ENCODE peak calls at places on chromosome 15, in ten cellular contexts. M, U, G, S, V, W, T, X, H and J are unnamed samples.

GRCh38 chr15:72342385-72342784 is 22.4 kb upstream of the CELF6 start:
- DNase-seq in M (no peak), U (no peak), G (no peak), S (peak; percentile 17), V (no peak), W (peak; percentile 32), T (peak; percentile 41), X (no peak), H (peak; percentile 70), J (no peak)

GRCh38 chr15:66228807-66229557 is 24.6 kb downstream of the MEGF11 start:
- DNase-seq in M (no peak), U (no peak), G (no peak), S (no peak), V (no peak), W (no peak), T (no peak), X (no peak), H (no peak), J (no peak)

GRCh38 chr15:63173116-63173470 is 15.8 kb upstream of the RPS27L start:
- DNase-seq in M (no peak), U (no peak), G (no peak), S (no peak), V (peak; percentile 12), W (no peak), T (no peak), X (no peak), H (no peak), J (no peak)

GRCh38 chr15:52714968-52715367 is 35.8 kb upstream of the ATOSA start:
- DNase-seq in M (no peak), U (no peak), G (no peak), S (no peak), V (no peak), W (no peak), T (no peak), X (no peak), H (no peak), J (no peak)

GRCh38 chr15:82531496-82532382 is 8.5 kb downstream of the RPS17 start:
- DNase-seq in M (no peak), U (no peak), G (no peak), S (no peak), V (no peak), W (no peak), T (no peak), X (no peak), H (no peak), J (no peak)

GRCh38 chr15:98547741-98548166 is 100.6 kb upstream of the IGF1R start:
- DNase-seq in M (no peak), U (no peak), G (no peak), S (peak; percentile 44), V (peak; percentile 22), W (no peak), T (peak; percentile 57), X (no peak), H (no peak), J (no peak)

GRCh38 chr15:25793354-25794050 is 69.6 kb downstream of the ATP10A start:
- DNase-seq in M (no peak), U (peak; percentile 69), G (no peak), S (no peak), V (no peak), W (peak; percentile 17), T (no peak), X (peak; percentile 15), H (no peak), J (no peak)

GRCh38 chr15:40843885-40844542 is at the start of gene SPINT1:
- DNase-seq in M (peak; percentile 20), U (no peak), G (no peak), S (no peak), V (no peak), W (peak; percentile 75), T (peak; percentile 23), X (no peak), H (peak; percentile 66), J (no peak)

GRCh38 chr15:40498418-40498817 is 27.6 kb downstream of the CHST14 start:
- DNase-seq in M (no peak), U (no peak), G (peak; percentile 32), S (no peak), V (no peak), W (no peak), T (peak; percentile 70), X (no peak), H (peak; percentile 91), J (peak; percentile 38)

DNA sequence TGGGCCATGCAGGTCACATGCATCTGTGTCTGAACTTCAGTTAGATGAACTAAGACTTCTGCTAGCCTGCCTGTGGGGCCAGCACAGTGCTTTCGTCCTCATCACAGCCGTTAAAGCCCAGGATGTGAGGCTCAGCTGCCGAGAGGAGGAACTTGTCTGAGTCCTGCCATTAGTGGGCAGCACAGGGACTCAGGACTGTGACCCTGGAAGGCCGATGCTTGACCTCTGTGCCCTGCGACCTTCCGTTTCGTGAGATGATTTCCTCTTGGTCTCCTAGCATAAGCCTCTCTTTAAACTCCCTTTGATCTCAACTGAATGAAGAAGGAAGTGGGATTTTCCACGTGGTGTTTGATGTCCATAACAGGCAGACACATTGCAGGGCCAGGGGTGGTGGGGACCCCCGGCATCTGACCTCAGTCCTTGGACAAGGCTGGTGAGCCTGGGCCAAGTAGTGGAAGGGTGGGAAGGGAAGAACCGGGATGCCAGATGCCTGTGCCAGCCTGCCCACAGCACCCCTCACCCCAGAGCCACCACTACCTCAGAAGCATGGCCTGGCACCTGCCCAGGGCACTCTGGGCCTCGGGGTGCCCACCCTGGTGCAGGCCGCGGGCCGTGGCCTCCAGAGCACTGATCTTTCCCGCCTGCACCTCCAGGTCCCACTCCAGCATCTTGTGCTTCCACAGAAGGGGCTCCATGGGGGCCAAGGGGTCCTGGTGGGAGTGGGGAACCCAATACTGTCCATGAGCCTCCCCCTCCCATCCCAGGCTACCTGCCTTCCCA is 21.6 kb downstream of the PLA2G4B start:
- DNase-seq in M (no peak), U (no peak), G (no peak), S (no peak), V (no peak), W (no peak), T (no peak), X (no peak), H (no peak), J (no peak)
- TF ChIP-seq CTCF in M (peak; percentile 20), U (peak; percentile 1), G (no peak), S (no peak), V (no peak), W (no peak), T (peak; percentile 15), X (no peak), H (peak; percentile 30), J (no peak)

GRCh38 chr15:79543097-79543496 is 111.0 kb downstream of the MINAR1 start:
- DNase-seq in M (no peak), U (no peak), G (no peak), S (no peak), V (no peak), W (no peak), T (no peak), X (no peak), H (no peak), J (no peak)
- TF ChIP-seq CTCF in M (no peak), U (no peak), G (peak; percentile 1), S (no peak), V (no peak), W (no peak), T (no peak), X (no peak), H (no peak), J (peak; percentile 3)

GRCh38 chr15:50810128-50810527 is 44.6 kb upstream of the SPPL2A start:
- DNase-seq in M (no peak), U (no peak), G (no peak), S (no peak), V (peak; percentile 13), W (no peak), T (peak; percentile 9), X (no peak), H (no peak), J (no peak)

GRCh38 chr15:50816191-50816590 is 50.7 kb upstream of the SPPL2A start:
- DNase-seq in M (no peak), U (no peak), G (no peak), S (no peak), V (no peak), W (peak; percentile 64), T (no peak), X (no peak), H (peak; percentile 82), J (no peak)

GRCh38 chr15:50813089-50813488 is 47.6 kb upstream of the SPPL2A start:
- DNase-seq in M (no peak), U (no peak), G (no peak), S (no peak), V (no peak), W (no peak), T (no peak), X (no peak), H (no peak), J (no peak)

GRCh38 chr15:50814634-50815033 is 49.1 kb upstream of the SPPL2A start:
- DNase-seq in M (no peak), U (no peak), G (no peak), S (no peak), V (no peak), W (no peak), T (no peak), X (no peak), H (no peak), J (no peak)

DNA sequence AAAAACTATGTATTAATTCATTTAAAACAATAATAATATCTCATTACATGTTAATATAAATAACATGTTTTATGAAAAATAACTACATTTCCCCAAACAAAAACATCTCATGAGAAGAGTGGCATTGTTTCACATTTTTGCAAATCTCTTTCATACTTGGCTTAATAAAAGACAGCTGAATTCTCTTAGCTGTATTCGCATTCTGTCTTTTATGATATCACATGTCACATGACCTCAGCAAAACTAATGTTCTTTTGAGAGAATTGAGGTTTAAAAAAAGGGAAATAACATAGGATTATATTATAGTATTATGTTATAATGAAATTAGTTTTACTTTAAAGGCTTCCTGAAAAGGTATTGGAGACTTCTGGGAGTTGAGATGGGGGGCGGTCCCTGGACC is 48.4 kb upstream of the SPPL2A start:
- DNase-seq in M (no peak), U (no peak), G (no peak), S (no peak), V (peak; percentile 3), W (no peak), T (peak; percentile 19), X (no peak), H (no peak), J (no peak)
- TF ChIP-seq CTCF in M (no peak), U (no peak), G (no peak), S (no peak), V (no peak), W (no peak), T (no peak), X (no peak), H (no peak), J (no peak)

DNA sequence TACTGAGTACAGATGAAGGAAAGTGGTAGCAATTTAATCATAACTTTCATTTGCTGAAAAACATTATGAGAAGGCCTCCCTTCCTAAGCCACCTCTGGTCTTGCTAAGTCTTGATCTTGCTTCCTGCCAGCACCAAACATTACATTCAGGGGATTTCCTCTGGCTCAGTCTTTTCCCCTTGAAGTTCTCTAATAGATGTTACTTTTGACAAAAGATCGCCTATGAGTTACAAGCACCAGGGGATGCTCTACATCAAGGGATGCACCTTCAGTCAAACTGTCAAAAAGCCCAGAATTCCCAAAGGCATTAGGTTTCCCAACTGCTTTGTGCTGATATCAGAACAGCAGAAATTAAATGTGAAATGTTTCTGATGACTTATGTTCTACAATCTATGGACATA is 47.3 kb downstream of the AQP9 start:
- DNase-seq in M (no peak), U (no peak), G (no peak), S (peak; percentile 42), V (peak; percentile 77), W (no peak), T (peak; percentile 55), X (no peak), H (no peak), J (no peak)
- TF ChIP-seq CTCF in M (no peak), U (no peak), G (peak; percentile 52), S (peak; percentile 57), V (peak; percentile 61), W (no peak), T (peak; percentile 15), X (no peak), H (no peak), J (no peak)

GRCh38 chr15:84863480-84864428 is 20.7 kb upstream of the SLC28A1 start:
- DNase-seq in M (no peak), U (no peak), G (peak; percentile 4), S (peak; percentile 70), V (peak; percentile 78), W (no peak), T (peak; percentile 41), X (no peak), H (no peak), J (no peak)
- TF ChIP-seq CTCF in M (peak; percentile 52), U (no peak), G (peak; percentile 48), S (peak; percentile 24), V (peak; percentile 62), W (no peak), T (no peak), X (no peak), H (no peak), J (peak; percentile 3)